ENCODE peak calls at places on chromosome 21, in nine cellular contexts. R, A, K, T, D, C, U, Z and O are unnamed samples. For H3K36me3, the result is how much of the 10 kb centered on the place peaks cover.

GRCh38 chr21:39527664-39528381 is 76.1 kb downstream of the SH3BGR start:
- DNase-seq in R (no peak), D (peak), A (no peak), U (no peak), T (peak), K (no peak), Z (no peak), C (no peak), O (peak)

GRCh38 chr21:40115775-40116174 is 248.5 kb downstream of the PCP4 start:
- DNase-seq in Z (no peak), D (no peak), C (no peak), R (no peak), T (no peak), A (no peak), K (no peak), U (no peak), O (no peak)

GRCh38 chr21:38303300-38303699 is 46.5 kb downstream of the KCNJ15 start:
- DNase-seq in R (peak), D (peak), T (peak), C (no peak), U (no peak), A (no peak), K (no peak), Z (no peak), O (no peak)

GRCh38 chr21:40924641-40925040 is 77.7 kb upstream of the DSCAM start:
- DNase-seq in A (no peak), D (no peak), R (no peak), U (no peak), K (no peak), C (no peak), Z (no peak), T (no peak), O (no peak)

GRCh38 chr21:31107151-31107785 is 69.0 kb upstream of the KRTAP19-8 start:
- DNase-seq in Z (no peak), U (no peak), C (no peak), T (no peak), D (no peak), A (no peak), K (no peak), R (no peak), O (no peak)

GRCh38 chr21:42237161-42237560 is 18.2 kb downstream of the ABCG1 start:
- DNase-seq in A (no peak), T (no peak), K (no peak), U (no peak), C (no peak), Z (no peak), D (no peak), R (no peak), O (no peak)

GRCh38 chr21:39852726-39853510 is 14.3 kb upstream of the PCP4 start:
- DNase-seq in K (no peak), Z (no peak), R (no peak), C (no peak), U (no peak), D (no peak), T (no peak), A (no peak), O (no peak)

GRCh38 chr21:38027901-38028300 is 111.6 kb upstream of the KCNJ6 start:
- DNase-seq in A (no peak), R (peak), U (no peak), Z (no peak), C (no peak), K (no peak), D (no peak), T (no peak), O (no peak)

DNA sequence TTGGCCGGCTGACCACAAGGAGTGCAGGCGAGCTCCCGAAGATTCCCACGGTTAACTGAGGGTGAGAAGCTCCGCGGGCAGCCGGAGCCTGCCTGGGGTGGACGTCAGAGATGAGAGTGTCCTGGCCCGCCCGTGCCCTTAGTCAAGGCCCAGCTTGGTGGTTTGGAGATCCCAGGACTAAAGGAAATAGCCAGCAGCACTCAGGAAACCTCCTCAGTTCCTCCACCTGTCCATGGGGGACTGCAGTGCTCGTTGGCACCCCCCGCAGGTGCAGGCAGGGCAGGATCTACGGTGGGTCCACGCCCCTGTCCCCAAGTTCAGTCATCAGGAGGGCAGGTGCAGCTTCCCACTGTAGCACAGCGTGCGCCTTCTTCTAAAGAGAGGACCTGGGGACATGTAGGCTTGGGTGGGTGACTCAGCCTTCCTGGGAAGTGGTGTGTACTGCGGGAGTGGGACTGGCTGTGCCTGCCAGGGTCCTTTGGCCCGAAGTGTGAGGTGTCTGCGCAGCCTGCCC is 32.5 kb downstream of the SLX9 start:
- DNase-seq in K (no peak), C (no peak), U (no peak), A (no peak), R (no peak), D (no peak), Z (no peak), T (no peak), O (peak)
- H3K27ac ChIP-seq in K (no peak), C (no peak), U (no peak), A (no peak), R (no peak), D (no peak), Z (no peak), T (no peak), O (peak)

DNA sequence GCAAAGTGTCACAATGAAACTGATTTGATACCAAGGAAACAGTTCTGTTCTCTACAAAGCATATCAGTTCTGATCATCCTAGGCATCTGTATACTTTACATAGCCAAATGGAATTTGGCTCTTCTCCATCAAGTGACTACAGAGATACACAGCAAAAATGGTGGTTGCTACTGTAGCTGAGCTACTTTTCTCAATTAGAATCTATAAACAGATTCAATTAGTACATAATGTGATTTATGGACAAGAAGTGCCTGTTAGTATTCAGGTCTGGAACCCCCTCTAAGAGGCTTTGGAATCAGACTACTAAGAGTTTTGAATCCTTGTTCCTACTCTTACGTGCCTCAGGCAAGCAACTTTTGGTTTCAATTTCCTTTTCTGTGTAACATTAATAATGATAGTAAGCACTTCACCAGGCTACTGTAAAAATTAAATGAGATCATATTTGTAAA is 25.5 kb downstream of the C21orf91 start:
- DNase-seq in C (no peak), Z (no peak), D (no peak), T (no peak), A (no peak), U (no peak), K (peak), R (peak), O (no peak)
- H3K36me3 ChIP-seq in C (under half), Z (under half), D (under half), T (under half), A (under half), U (under half), K (under half), R (under half), O (under half)

GRCh38 chr21:32463367-32463766 is 50.9 kb downstream of the EVA1C start:
- DNase-seq in Z (no peak), D (no peak), T (peak), K (no peak), R (peak), A (no peak), C (no peak), U (no peak), O (no peak)
- H3K27ac ChIP-seq in Z (peak), D (peak), T (no peak), K (peak), R (peak), A (peak), C (peak), U (no peak), O (no peak)

GRCh38 chr21:45277101-45278045 is 10.3 kb downstream of the POFUT2 start:
- DNase-seq in R (no peak), C (no peak), U (no peak), A (peak), Z (peak), T (no peak), D (no peak), K (no peak), O (peak)
- H3K36me3 ChIP-seq in R (half or more), C (half or more), U (under half), A (under half), Z (half or more), T (under half), D (under half), K (half or more), O (half or more)

GRCh38 chr21:35026153-35026499 is 23.0 kb downstream of the RUNX1 start:
- DNase-seq in U (no peak), T (no peak), D (no peak), Z (no peak), A (no peak), C (no peak), K (no peak), R (no peak), O (no peak)

GRCh38 chr21:35024071-35024420 is 25.1 kb downstream of the RUNX1 start:
- DNase-seq in U (no peak), D (no peak), C (no peak), A (no peak), R (no peak), Z (no peak), T (no peak), K (no peak), O (no peak)

GRCh38 chr21:35024475-35024874 is 24.6 kb downstream of the RUNX1 start:
- DNase-seq in T (no peak), Z (no peak), R (no peak), D (no peak), A (no peak), K (no peak), U (no peak), C (no peak), O (no peak)

GRCh38 chr21:35026617-35027557 is 22.2 kb downstream of the RUNX1 start:
- DNase-seq in Z (peak), K (no peak), C (peak), U (peak), R (peak), D (peak), T (peak), A (peak), O (no peak)

DNA sequence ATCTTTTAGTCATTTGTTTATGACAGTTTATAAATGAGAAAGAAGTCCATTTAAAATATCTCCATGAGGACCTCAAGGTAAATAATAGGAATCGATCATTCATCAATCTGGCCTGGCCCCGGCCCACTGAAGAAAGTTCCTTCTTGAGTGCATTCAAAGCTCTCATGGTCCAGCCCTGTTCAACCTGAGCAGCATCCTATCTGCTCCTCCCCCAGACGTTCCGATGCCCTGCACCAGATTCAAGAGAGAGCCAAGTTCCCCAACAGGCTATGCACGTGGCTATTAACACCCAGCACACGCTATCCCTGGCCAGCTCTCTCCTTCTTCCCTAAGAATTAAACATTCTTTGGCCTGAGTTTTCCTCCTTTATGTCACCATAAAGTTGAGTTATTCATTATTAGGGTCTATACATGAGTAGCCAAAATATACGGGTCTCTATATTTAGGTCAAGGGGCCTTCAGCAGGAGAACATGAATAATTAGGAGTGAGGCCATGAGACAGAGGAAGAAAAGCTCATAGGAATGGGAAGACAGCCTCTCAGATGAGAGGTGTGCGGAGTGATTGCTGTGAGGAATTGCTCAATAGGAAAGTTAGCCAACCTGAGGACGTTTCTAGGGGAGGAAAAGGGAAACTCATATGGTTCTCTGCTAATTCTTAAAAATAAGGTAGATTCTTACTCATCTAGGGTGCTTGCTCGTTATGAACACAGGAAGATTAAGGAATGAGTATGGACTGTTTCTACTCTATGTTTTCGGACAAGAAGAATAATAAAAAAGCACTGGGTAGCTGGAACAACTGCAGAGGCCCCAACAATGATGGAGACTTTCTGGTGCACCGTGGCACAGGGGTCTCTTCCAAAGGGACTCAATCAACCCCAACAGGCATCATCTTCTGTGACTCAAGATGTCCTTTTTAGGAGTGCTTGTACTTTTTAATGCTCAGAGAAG is 23.6 kb downstream of the RUNX1 start:
- DNase-seq in C (no peak), U (no peak), T (no peak), K (no peak), Z (no peak), R (no peak), D (no peak), A (no peak), O (no peak)
- H3K27ac ChIP-seq in C (peak), U (peak), T (no peak), K (no peak), Z (peak), R (no peak), D (no peak), A (no peak), O (no peak)